ENCODE peak calls at places on chromosomes 6 and 20, in five cellular contexts. W is NCI-H1092 treated with DMSO at 0.1 percent for 48 hours; M is retina; L is stimulated activated CD4-positive, alpha-beta T cell treated with anti-CD3 and anti-CD28 coated beads, Interleukin-15, amount 100 ng/mL, for 1 hour; H is WTC11. G is an unnamed sample.

GRCh38 chr6:11098009-11098408 is 4.4 kb downstream of the SMIM13 start:
- DNase-seq in H (no peak), L (no peak), M (no peak), W (no peak), G (no peak)

GRCh38 chr6:160337301-160337700 is 10.9 kb upstream of the SLC22A3 start:
- DNase-seq in L (no peak), W (no peak), M (no peak), H (no peak), G (no peak)

GRCh38 chr6:10278786-10279185 is 136.1 kb downstream of the TFAP2A start:
- DNase-seq in L (no peak), H (no peak), W (no peak), M (no peak), G (no peak)

GRCh38 chr6:24631671-24632070 is 14.3 kb downstream of the KIAA0319 start:
- DNase-seq in H (no peak), M (no peak), W (no peak), L (no peak), G (no peak)

GRCh38 chr6:101398716-101399626 is 5.5 kb downstream of the GRIK2 start:
- DNase-seq in M (peak), W (no peak), L (no peak), H (no peak), G (no peak)

GRCh38 chr6:15317934-15318902 is 72.3 kb downstream of the JARID2 start:
- DNase-seq in W (no peak), H (no peak), L (no peak), M (peak), G (no peak)

GRCh38 chr6:111667921-111668320 is 62.2 kb upstream of the TRAF3IP2 start:
- DNase-seq in H (no peak), M (no peak), W (peak), L (no peak), G (no peak)

GRCh38 chr20:10729785-10730184 is 56.0 kb upstream of the JAG1 start:
- DNase-seq in W (no peak), H (no peak), L (no peak), M (no peak), G (no peak)

GRCh38 chr6:40661726-40662125 is 74.6 kb upstream of the LRFN2 start:
- DNase-seq in M (peak), L (no peak), H (no peak), W (no peak), G (no peak)

GRCh38 chr20:8542115-8542486 is 410.0 kb downstream of the PLCB1 start:
- DNase-seq in H (no peak), M (no peak), L (no peak), W (no peak), G (no peak)

GRCh38 chr20:22977047-22977785 is 57.9 kb upstream of the SSTR4 start:
- DNase-seq in M (no peak), H (no peak), L (no peak), W (no peak), G (no peak)

GRCh38 chr6:125046107-125046925 is 84.1 kb downstream of the RNF217 start:
- DNase-seq in H (no peak), L (no peak), W (no peak), M (no peak), G (no peak)

GRCh38 chr6:47229255-47229654 is 80.5 kb downstream of the TNFRSF21 start:
- DNase-seq in H (no peak), W (no peak), L (no peak), M (no peak), G (no peak)

GRCh38 chr20:38021373-38021772 is 11.9 kb downstream of the TTI1 start:
- DNase-seq in M (no peak), L (no peak), W (no peak), H (no peak), G (no peak)

G was measured in activated gamma-delta T cell.